ENCODE peak calls at places on chromosomes 6 and 20, in eight cellular contexts. One of them, this sample, is unnamed.

GRCh38 chr6:35234901-35235300 is 21.1 kb downstream of the SCUBE3 start:
- DNase-seq in mucosa of gallbladder: no peak
- DNase-seq in stimulated activated naive CD8-positive, alpha-beta T cell treated with anti-CD3 and anti-CD28 coated beads, Interleukin-15, Interleukin-2, amounts not matched to agents 100 U/mL and 50 U/mL, for 24 hours: no peak
- DNase-seq in SK-MEL-5: no peak
- DNase-seq in HEK293T: no peak
- DNase-seq in stimulated activated CD8-positive, alpha-beta memory T cell treated with anti-CD3 and anti-CD28 coated beads, Interleukin-7, amount 100 ng/mL, for 4 hours: no peak
- DNase-seq in effector CD4-positive, alpha-beta T cell: no peak
- DNase-seq in GM23248: no peak
- DNase-seq in this sample: no peak

GRCh38 chr20:4507288-4507719 is 214.4 kb upstream of the PRND start:
- DNase-seq in mucosa of gallbladder: peak
- DNase-seq in stimulated activated CD8-positive, alpha-beta memory T cell treated with anti-CD3 and anti-CD28 coated beads, Interleukin-7, amount 100 ng/mL, for 4 hours: no peak
- DNase-seq in SK-MEL-5: no peak
- DNase-seq in effector CD4-positive, alpha-beta T cell: no peak
- DNase-seq in GM23248: peak
- DNase-seq in stimulated activated naive CD8-positive, alpha-beta T cell treated with anti-CD3 and anti-CD28 coated beads, Interleukin-15, Interleukin-2, amounts not matched to agents 100 U/mL and 50 U/mL, for 24 hours: no peak
- DNase-seq in HEK293T: no peak
- DNase-seq in this sample: no peak

GRCh38 chr20:49646126-49646525 is 67.6 kb downstream of the B4GALT5 start:
- DNase-seq in SK-MEL-5: no peak
- DNase-seq in effector CD4-positive, alpha-beta T cell: no peak
- DNase-seq in stimulated activated naive CD8-positive, alpha-beta T cell treated with anti-CD3 and anti-CD28 coated beads, Interleukin-15, Interleukin-2, amounts not matched to agents 100 U/mL and 50 U/mL, for 24 hours: no peak
- DNase-seq in stimulated activated CD8-positive, alpha-beta memory T cell treated with anti-CD3 and anti-CD28 coated beads, Interleukin-7, amount 100 ng/mL, for 4 hours: no peak
- DNase-seq in mucosa of gallbladder: no peak
- DNase-seq in HEK293T: no peak
- DNase-seq in GM23248: peak
- DNase-seq in this sample: no peak

GRCh38 chr20:3785240-3786125 is 1.1 kb downstream of the CENPB start:
- DNase-seq in HEK293T: no peak
- DNase-seq in stimulated activated CD8-positive, alpha-beta memory T cell treated with anti-CD3 and anti-CD28 coated beads, Interleukin-7, amount 100 ng/mL, for 4 hours: no peak
- DNase-seq in effector CD4-positive, alpha-beta T cell: no peak
- DNase-seq in stimulated activated naive CD8-positive, alpha-beta T cell treated with anti-CD3 and anti-CD28 coated beads, Interleukin-15, Interleukin-2, amounts not matched to agents 100 U/mL and 50 U/mL, for 24 hours: no peak
- DNase-seq in mucosa of gallbladder: no peak
- DNase-seq in GM23248: peak
- DNase-seq in SK-MEL-5: no peak
- DNase-seq in this sample: no peak

GRCh38 chr6:125791151-125791819 is 525 bp downstream of the NCOA7 start:
- DNase-seq in effector CD4-positive, alpha-beta T cell: peak
- DNase-seq in mucosa of gallbladder: peak
- DNase-seq in GM23248: peak
- DNase-seq in stimulated activated CD8-positive, alpha-beta memory T cell treated with anti-CD3 and anti-CD28 coated beads, Interleukin-7, amount 100 ng/mL, for 4 hours: peak
- DNase-seq in HEK293T: peak
- DNase-seq in stimulated activated naive CD8-positive, alpha-beta T cell treated with anti-CD3 and anti-CD28 coated beads, Interleukin-15, Interleukin-2, amounts not matched to agents 100 U/mL and 50 U/mL, for 24 hours: peak
- DNase-seq in SK-MEL-5: peak
- DNase-seq in this sample: no peak

GRCh38 chr20:46088409-46089075 is 1.2 kb downstream of the NCOA5 start:
- DNase-seq in SK-MEL-5: peak
- DNase-seq in mucosa of gallbladder: no peak
- DNase-seq in HEK293T: peak
- DNase-seq in stimulated activated CD8-positive, alpha-beta memory T cell treated with anti-CD3 and anti-CD28 coated beads, Interleukin-7, amount 100 ng/mL, for 4 hours: no peak
- DNase-seq in effector CD4-positive, alpha-beta T cell: no peak
- DNase-seq in stimulated activated naive CD8-positive, alpha-beta T cell treated with anti-CD3 and anti-CD28 coated beads, Interleukin-15, Interleukin-2, amounts not matched to agents 100 U/mL and 50 U/mL, for 24 hours: no peak
- DNase-seq in GM23248: peak
- DNase-seq in this sample: no peak

GRCh38 chr20:22700387-22700786 is 116.0 kb upstream of the FOXA2 start:
- DNase-seq in SK-MEL-5: no peak
- DNase-seq in GM23248: peak
- DNase-seq in stimulated activated CD8-positive, alpha-beta memory T cell treated with anti-CD3 and anti-CD28 coated beads, Interleukin-7, amount 100 ng/mL, for 4 hours: no peak
- DNase-seq in HEK293T: no peak
- DNase-seq in stimulated activated naive CD8-positive, alpha-beta T cell treated with anti-CD3 and anti-CD28 coated beads, Interleukin-15, Interleukin-2, amounts not matched to agents 100 U/mL and 50 U/mL, for 24 hours: no peak
- DNase-seq in effector CD4-positive, alpha-beta T cell: no peak
- DNase-seq in mucosa of gallbladder: no peak
- DNase-seq in this sample: no peak

GRCh38 chr6:11854418-11855165 is 76.0 kb upstream of the ADTRP start:
- DNase-seq in effector CD4-positive, alpha-beta T cell: no peak
- DNase-seq in stimulated activated naive CD8-positive, alpha-beta T cell treated with anti-CD3 and anti-CD28 coated beads, Interleukin-15, Interleukin-2, amounts not matched to agents 100 U/mL and 50 U/mL, for 24 hours: no peak
- DNase-seq in HEK293T: no peak
- DNase-seq in SK-MEL-5: no peak
- DNase-seq in GM23248: peak
- DNase-seq in mucosa of gallbladder: no peak
- DNase-seq in stimulated activated CD8-positive, alpha-beta memory T cell treated with anti-CD3 and anti-CD28 coated beads, Interleukin-7, amount 100 ng/mL, for 4 hours: no peak
- DNase-seq in this sample: no peak

GRCh38 chr6:133548409-133548808 is 307.3 kb downstream of the EYA4 start:
- DNase-seq in effector CD4-positive, alpha-beta T cell: no peak
- DNase-seq in HEK293T: no peak
- DNase-seq in stimulated activated CD8-positive, alpha-beta memory T cell treated with anti-CD3 and anti-CD28 coated beads, Interleukin-7, amount 100 ng/mL, for 4 hours: no peak
- DNase-seq in GM23248: peak
- DNase-seq in SK-MEL-5: peak
- DNase-seq in mucosa of gallbladder: peak
- DNase-seq in stimulated activated naive CD8-positive, alpha-beta T cell treated with anti-CD3 and anti-CD28 coated beads, Interleukin-15, Interleukin-2, amounts not matched to agents 100 U/mL and 50 U/mL, for 24 hours: no peak
- DNase-seq in this sample: no peak

GRCh38 chr20:32110173-32110704 is 725 bp downstream of the TM9SF4 start:
- DNase-seq in SK-MEL-5: no peak
- DNase-seq in GM23248: no peak
- DNase-seq in stimulated activated CD8-positive, alpha-beta memory T cell treated with anti-CD3 and anti-CD28 coated beads, Interleukin-7, amount 100 ng/mL, for 4 hours: no peak
- DNase-seq in mucosa of gallbladder: no peak
- DNase-seq in effector CD4-positive, alpha-beta T cell: no peak
- DNase-seq in stimulated activated naive CD8-positive, alpha-beta T cell treated with anti-CD3 and anti-CD28 coated beads, Interleukin-15, Interleukin-2, amounts not matched to agents 100 U/mL and 50 U/mL, for 24 hours: no peak
- DNase-seq in HEK293T: no peak
- DNase-seq in this sample: no peak

GRCh38 chr6:163226836-163227485 is 187.6 kb upstream of the QKI start:
- DNase-seq in GM23248: no peak
- DNase-seq in stimulated activated CD8-positive, alpha-beta memory T cell treated with anti-CD3 and anti-CD28 coated beads, Interleukin-7, amount 100 ng/mL, for 4 hours: no peak
- DNase-seq in stimulated activated naive CD8-positive, alpha-beta T cell treated with anti-CD3 and anti-CD28 coated beads, Interleukin-15, Interleukin-2, amounts not matched to agents 100 U/mL and 50 U/mL, for 24 hours: no peak
- DNase-seq in HEK293T: no peak
- DNase-seq in SK-MEL-5: no peak
- DNase-seq in mucosa of gallbladder: no peak
- DNase-seq in effector CD4-positive, alpha-beta T cell: no peak
- DNase-seq in this sample: peak

GRCh38 chr6:131167773-131168172 is 32.5 kb downstream of the AKAP7 start:
- DNase-seq in stimulated activated naive CD8-positive, alpha-beta T cell treated with anti-CD3 and anti-CD28 coated beads, Interleukin-15, Interleukin-2, amounts not matched to agents 100 U/mL and 50 U/mL, for 24 hours: no peak
- DNase-seq in mucosa of gallbladder: no peak
- DNase-seq in HEK293T: no peak
- DNase-seq in effector CD4-positive, alpha-beta T cell: no peak
- DNase-seq in GM23248: no peak
- DNase-seq in SK-MEL-5: peak
- DNase-seq in stimulated activated CD8-positive, alpha-beta memory T cell treated with anti-CD3 and anti-CD28 coated beads, Interleukin-7, amount 100 ng/mL, for 4 hours: no peak
- DNase-seq in this sample: no peak

GRCh38 chr6:28258877-28259777 is at the start of gene NKAPL:
- DNase-seq in HEK293T: no peak
- DNase-seq in stimulated activated CD8-positive, alpha-beta memory T cell treated with anti-CD3 and anti-CD28 coated beads, Interleukin-7, amount 100 ng/mL, for 4 hours: peak
- DNase-seq in GM23248: peak
- DNase-seq in stimulated activated naive CD8-positive, alpha-beta T cell treated with anti-CD3 and anti-CD28 coated beads, Interleukin-15, Interleukin-2, amounts not matched to agents 100 U/mL and 50 U/mL, for 24 hours: peak
- DNase-seq in SK-MEL-5: no peak
- DNase-seq in mucosa of gallbladder: peak
- DNase-seq in effector CD4-positive, alpha-beta T cell: no peak
- DNase-seq in this sample: no peak

GRCh38 chr6:52512199-52512598 is 64.7 kb downstream of the TRAM2 start:
- DNase-seq in GM23248: peak
- DNase-seq in SK-MEL-5: no peak
- DNase-seq in HEK293T: no peak
- DNase-seq in stimulated activated naive CD8-positive, alpha-beta T cell treated with anti-CD3 and anti-CD28 coated beads, Interleukin-15, Interleukin-2, amounts not matched to agents 100 U/mL and 50 U/mL, for 24 hours: no peak
- DNase-seq in stimulated activated CD8-positive, alpha-beta memory T cell treated with anti-CD3 and anti-CD28 coated beads, Interleukin-7, amount 100 ng/mL, for 4 hours: no peak
- DNase-seq in mucosa of gallbladder: no peak
- DNase-seq in effector CD4-positive, alpha-beta T cell: no peak
- DNase-seq in this sample: no peak

GRCh38 chr6:6975395-6976111 is 132.2 kb upstream of the RREB1 start:
- DNase-seq in effector CD4-positive, alpha-beta T cell: no peak
- DNase-seq in GM23248: no peak
- DNase-seq in HEK293T: no peak
- DNase-seq in stimulated activated CD8-positive, alpha-beta memory T cell treated with anti-CD3 and anti-CD28 coated beads, Interleukin-7, amount 100 ng/mL, for 4 hours: no peak
- DNase-seq in SK-MEL-5: no peak
- DNase-seq in mucosa of gallbladder: no peak
- DNase-seq in stimulated activated naive CD8-positive, alpha-beta T cell treated with anti-CD3 and anti-CD28 coated beads, Interleukin-15, Interleukin-2, amounts not matched to agents 100 U/mL and 50 U/mL, for 24 hours: no peak
- DNase-seq in this sample: no peak

GRCh38 chr6:14309516-14309915 is 191.9 kb downstream of the CD83 start:
- DNase-seq in stimulated activated CD8-positive, alpha-beta memory T cell treated with anti-CD3 and anti-CD28 coated beads, Interleukin-7, amount 100 ng/mL, for 4 hours: no peak
- DNase-seq in HEK293T: no peak
- DNase-seq in stimulated activated naive CD8-positive, alpha-beta T cell treated with anti-CD3 and anti-CD28 coated beads, Interleukin-15, Interleukin-2, amounts not matched to agents 100 U/mL and 50 U/mL, for 24 hours: no peak
- DNase-seq in mucosa of gallbladder: no peak
- DNase-seq in SK-MEL-5: no peak
- DNase-seq in GM23248: no peak
- DNase-seq in effector CD4-positive, alpha-beta T cell: no peak
- DNase-seq in this sample: no peak

GRCh38 chr6:56381852-56382251 is 134.5 kb upstream of the COL21A1 start:
- DNase-seq in SK-MEL-5: peak
- DNase-seq in effector CD4-positive, alpha-beta T cell: no peak
- DNase-seq in stimulated activated naive CD8-positive, alpha-beta T cell treated with anti-CD3 and anti-CD28 coated beads, Interleukin-15, Interleukin-2, amounts not matched to agents 100 U/mL and 50 U/mL, for 24 hours: no peak
- DNase-seq in mucosa of gallbladder: no peak
- DNase-seq in stimulated activated CD8-positive, alpha-beta memory T cell treated with anti-CD3 and anti-CD28 coated beads, Interleukin-7, amount 100 ng/mL, for 4 hours: no peak
- DNase-seq in GM23248: peak
- DNase-seq in HEK293T: no peak
- DNase-seq in this sample: no peak

GRCh38 chr6:127403636-127404035 is 55.6 kb downstream of the KIAA0408 start:
- DNase-seq in HEK293T: no peak
- DNase-seq in GM23248: no peak
- DNase-seq in SK-MEL-5: no peak
- DNase-seq in mucosa of gallbladder: no peak
- DNase-seq in effector CD4-positive, alpha-beta T cell: no peak
- DNase-seq in stimulated activated naive CD8-positive, alpha-beta T cell treated with anti-CD3 and anti-CD28 coated beads, Interleukin-15, Interleukin-2, amounts not matched to agents 100 U/mL and 50 U/mL, for 24 hours: no peak
- DNase-seq in stimulated activated CD8-positive, alpha-beta memory T cell treated with anti-CD3 and anti-CD28 coated beads, Interleukin-7, amount 100 ng/mL, for 4 hours: no peak
- DNase-seq in this sample: no peak

GRCh38 chr20:50127587-50128519 is 14.9 kb upstream of the UBE2V1 start:
- DNase-seq in SK-MEL-5: no peak
- DNase-seq in stimulated activated CD8-positive, alpha-beta memory T cell treated with anti-CD3 and anti-CD28 coated beads, Interleukin-7, amount 100 ng/mL, for 4 hours: no peak
- DNase-seq in HEK293T: no peak
- DNase-seq in mucosa of gallbladder: no peak
- DNase-seq in GM23248: no peak
- DNase-seq in stimulated activated naive CD8-positive, alpha-beta T cell treated with anti-CD3 and anti-CD28 coated beads, Interleukin-15, Interleukin-2, amounts not matched to agents 100 U/mL and 50 U/mL, for 24 hours: no peak
- DNase-seq in effector CD4-positive, alpha-beta T cell: no peak
- DNase-seq in this sample: no peak

GRCh38 chr6:19873031-19873430 is 35.9 kb downstream of the ID4 start:
- DNase-seq in mucosa of gallbladder: no peak
- DNase-seq in effector CD4-positive, alpha-beta T cell: no peak
- DNase-seq in GM23248: peak
- DNase-seq in stimulated activated CD8-positive, alpha-beta memory T cell treated with anti-CD3 and anti-CD28 coated beads, Interleukin-7, amount 100 ng/mL, for 4 hours: no peak
- DNase-seq in HEK293T: peak
- DNase-seq in SK-MEL-5: peak
- DNase-seq in stimulated activated naive CD8-positive, alpha-beta T cell treated with anti-CD3 and anti-CD28 coated beads, Interleukin-15, Interleukin-2, amounts not matched to agents 100 U/mL and 50 U/mL, for 24 hours: no peak
- DNase-seq in this sample: no peak

GRCh38 chr20:36881331-36881730 is 5.4 kb downstream of the TLDC2 start:
- DNase-seq in HEK293T: no peak
- DNase-seq in effector CD4-positive, alpha-beta T cell: no peak
- DNase-seq in stimulated activated CD8-positive, alpha-beta memory T cell treated with anti-CD3 and anti-CD28 coated beads, Interleukin-7, amount 100 ng/mL, for 4 hours: no peak
- DNase-seq in mucosa of gallbladder: no peak
- DNase-seq in GM23248: no peak
- DNase-seq in stimulated activated naive CD8-positive, alpha-beta T cell treated with anti-CD3 and anti-CD28 coated beads, Interleukin-15, Interleukin-2, amounts not matched to agents 100 U/mL and 50 U/mL, for 24 hours: no peak
- DNase-seq in SK-MEL-5: no peak
- DNase-seq in this sample: no peak

GRCh38 chr20:5667703-5668528 is 82.3 kb upstream of the SHLD1 start:
- DNase-seq in HEK293T: no peak
- DNase-seq in stimulated activated naive CD8-positive, alpha-beta T cell treated with anti-CD3 and anti-CD28 coated beads, Interleukin-15, Interleukin-2, amounts not matched to agents 100 U/mL and 50 U/mL, for 24 hours: no peak
- DNase-seq in stimulated activated CD8-positive, alpha-beta memory T cell treated with anti-CD3 and anti-CD28 coated beads, Interleukin-7, amount 100 ng/mL, for 4 hours: no peak
- DNase-seq in GM23248: peak
- DNase-seq in SK-MEL-5: no peak
- DNase-seq in effector CD4-positive, alpha-beta T cell: no peak
- DNase-seq in mucosa of gallbladder: no peak
- DNase-seq in this sample: no peak

GRCh38 chr20:52481443-52481842 is 289.9 kb upstream of the ZFP64 start:
- DNase-seq in effector CD4-positive, alpha-beta T cell: no peak
- DNase-seq in HEK293T: no peak
- DNase-seq in stimulated activated CD8-positive, alpha-beta memory T cell treated with anti-CD3 and anti-CD28 coated beads, Interleukin-7, amount 100 ng/mL, for 4 hours: no peak
- DNase-seq in SK-MEL-5: peak
- DNase-seq in stimulated activated naive CD8-positive, alpha-beta T cell treated with anti-CD3 and anti-CD28 coated beads, Interleukin-15, Interleukin-2, amounts not matched to agents 100 U/mL and 50 U/mL, for 24 hours: no peak
- DNase-seq in GM23248: no peak
- DNase-seq in mucosa of gallbladder: no peak
- DNase-seq in this sample: no peak

This sample was measured in esophagus muscularis mucosa.